ENCODE peak calls at places on chromosomes 1 and 21, in nine cellular contexts. H, W, G, C, M, L, E, V and T are unnamed samples.
A peak's percentile ranks its signal among the peaks of the same experiment; 100 is the strongest.

GRCh38 chr21:43306911-43307676 is 119.8 kb downstream of the SIK1 start:
- DNase-seq in H (peak; percentile 100), W (no peak), G (peak; percentile 49), C (no peak), M (no peak), L (no peak), E (peak; percentile 71), V (peak; percentile 40), T (no peak)

GRCh38 chr21:39690454-39690853 is 54.5 kb upstream of the IGSF5 start:
- DNase-seq in H (no peak), W (no peak), G (no peak), C (no peak), M (no peak), L (no peak), E (no peak), V (no peak), T (no peak)

GRCh38 chr1:211739671-211740411 is 64.4 kb upstream of the NEK2 start:
- DNase-seq in H (no peak), W (no peak), G (no peak), C (no peak), M (no peak), L (no peak), E (no peak), V (no peak), T (no peak)

GRCh38 chr1:17527036-17527914 is 12.2 kb upstream of the ARHGEF10L start:
- DNase-seq in H (no peak), W (no peak), G (no peak), C (no peak), M (no peak), L (no peak), E (no peak), V (no peak), T (no peak)

GRCh38 chr1:190176776-190177175 is 300.9 kb downstream of the BRINP3 start:
- DNase-seq in H (no peak), W (no peak), G (no peak), C (no peak), M (no peak), L (no peak), E (no peak), V (no peak), T (no peak)

GRCh38 chr1:93980320-93980744 is 71.1 kb upstream of the GCLM start:
- DNase-seq in H (no peak), W (no peak), G (peak; percentile 18), C (peak; percentile 12), M (peak; percentile 18), L (no peak), E (peak; percentile 29), V (peak; percentile 40), T (no peak)

GRCh38 chr1:50780797-50781196 is 179.3 kb downstream of the FAF1 start:
- DNase-seq in H (no peak), W (no peak), G (no peak), C (no peak), M (no peak), L (no peak), E (no peak), V (no peak), T (no peak)

GRCh38 chr1:78483903-78484302 is 6.9 kb upstream of the PTGFR start:
- DNase-seq in H (no peak), W (no peak), G (no peak), C (no peak), M (peak; percentile 22), L (no peak), E (no peak), V (no peak), T (no peak)

GRCh38 chr1:187641463-187641862 is 812.7 kb downstream of the PLA2G4A start:
- DNase-seq in H (no peak), W (no peak), G (no peak), C (no peak), M (no peak), L (no peak), E (no peak), V (no peak), T (no peak)

GRCh38 chr1:208089971-208090755 is 154.0 kb downstream of the PLXNA2 start:
- DNase-seq in H (no peak), W (no peak), G (no peak), C (no peak), M (peak; percentile 35), L (no peak), E (no peak), V (no peak), T (no peak)

GRCh38 chr1:9920606-9921005 is 10.5 kb upstream of the CTNNBIP1 start:
- DNase-seq in H (no peak), W (no peak), G (no peak), C (no peak), M (no peak), L (no peak), E (no peak), V (no peak), T (no peak)

GRCh38 chr1:226568077-226568831 is 19.7 kb downstream of the STUM start:
- DNase-seq in H (no peak), W (no peak), G (peak; percentile 35), C (no peak), M (peak; percentile 41), L (no peak), E (no peak), V (peak; percentile 34), T (no peak)

GRCh38 chr21:17003763-17004373 is 509.0 kb upstream of the CXADR start:
- DNase-seq in H (peak; percentile 51), W (no peak), G (no peak), C (no peak), M (no peak), L (no peak), E (no peak), V (no peak), T (no peak)

GRCh38 chr1:19969898-19970660 is 9.3 kb downstream of the PLA2G2A start:
- DNase-seq in H (no peak), W (no peak), G (no peak), C (no peak), M (no peak), L (no peak), E (no peak), V (no peak), T (no peak)

GRCh38 chr1:207418336-207418735 is 35.8 kb upstream of the CR2 start:
- DNase-seq in H (no peak), W (no peak), G (no peak), C (peak; percentile 48), M (no peak), L (no peak), E (no peak), V (no peak), T (no peak)

GRCh38 chr1:178634445-178634844 is 90.6 kb upstream of the RALGPS2 start:
- DNase-seq in H (no peak), W (no peak), G (no peak), C (no peak), M (no peak), L (no peak), E (no peak), V (no peak), T (no peak)

GRCh38 chr1:223123238-223123976 is 19.6 kb downstream of the TLR5 start:
- DNase-seq in H (peak; percentile 39), W (no peak), G (peak; percentile 71), C (peak; percentile 72), M (peak; percentile 76), L (peak; percentile 72), E (peak; percentile 30), V (peak; percentile 84), T (peak; percentile 32)

GRCh38 chr1:151715726-151716404 is 738 bp downstream of the CELF3 start:
- DNase-seq in H (no peak), W (no peak), G (no peak), C (no peak), M (peak; percentile 39), L (no peak), E (peak; percentile 88), V (no peak), T (no peak)

GRCh38 chr1:43747736-43748135 is 40.4 kb downstream of the ST3GAL3 start:
- DNase-seq in H (no peak), W (no peak), G (no peak), C (no peak), M (no peak), L (no peak), E (no peak), V (no peak), T (no peak)